ENCODE peak calls at places on chromosomes 12 and 14, in nine cellular contexts. Y is ovary; P is GM04504; X is activated naive CD8-positive, alpha-beta T cell treated with anti-CD3 and anti-CD28 coated beads, Interleukin-2, amount 50 U/mL, for 24 hours; J is KG1; W is lung; O is CD8-positive, alpha-beta T cell; K is COR-L47; Q is left lung. I is an unnamed sample.

GRCh38 chr14:98937021-98937420 is 335.0 kb downstream of the BCL11B start:
- DNase-seq in Y (no peak), O (no peak), J (no peak), W (no peak), K (no peak), P (no peak), Q (no peak), X (no peak), I (no peak)

GRCh38 chr14:65102441-65103149 is at the start of gene MAX:
- DNase-seq in Q (peak; percentile 100), P (peak; percentile 96), X (peak; percentile 97), Y (peak; percentile 96), K (peak; percentile 97), J (peak; percentile 90), O (peak; percentile 96), W (peak; percentile 99), I (peak; percentile 99)

GRCh38 chr12:49624919-49625577 is 1.7 kb downstream of the PRPF40B start:
- DNase-seq in O (no peak), Y (no peak), X (no peak), P (no peak), W (no peak), J (no peak), K (no peak), Q (no peak), I (no peak)

GRCh38 chr14:97178781-97179180 is 381.6 kb downstream of the VRK1 start:
- DNase-seq in J (no peak), Q (no peak), W (no peak), P (peak; percentile 17), Y (no peak), K (no peak), X (no peak), O (no peak), I (no peak)

GRCh38 chr12:17992002-17992656 is 97.9 kb downstream of the RERGL start:
- DNase-seq in X (peak; percentile 14), K (peak; percentile 48), P (peak; percentile 3), O (no peak), W (no peak), J (peak; percentile 2), Q (no peak), Y (no peak), I (no peak)

GRCh38 chr14:104817930-104818713 is 17.2 kb downstream of the ZBTB42 start:
- DNase-seq in W (no peak), P (no peak), X (no peak), O (no peak), Y (peak; percentile 8), K (no peak), J (no peak), Q (peak; percentile 3), I (no peak)

GRCh38 chr12:76470028-76470939 is 89.3 kb downstream of the OSBPL8 start:
- DNase-seq in J (no peak), X (no peak), O (no peak), Y (no peak), Q (no peak), W (no peak), K (no peak), P (peak; percentile 48), I (no peak)

GRCh38 chr12:59972941-59973340 is 377.1 kb downstream of the SLC16A7 start:
- DNase-seq in J (no peak), X (no peak), W (no peak), P (peak; percentile 61), K (no peak), Q (no peak), O (no peak), Y (no peak), I (no peak)

GRCh38 chr12:102169922-102170698 is 27.5 kb downstream of the PMCH start:
- DNase-seq in O (no peak), Y (no peak), Q (no peak), P (no peak), X (no peak), J (no peak), W (no peak), K (peak; percentile 36), I (no peak)

GRCh38 chr14:31256534-31257243 is 49.1 kb upstream of the HECTD1 start:
- DNase-seq in O (no peak), X (no peak), Q (no peak), J (no peak), Y (no peak), K (no peak), P (no peak), W (no peak), I (no peak)

GRCh38 chr12:109266106-109266879 is 42.8 kb downstream of the FOXN4 start:
- DNase-seq in K (no peak), X (no peak), Q (no peak), P (peak; percentile 11), W (no peak), O (no peak), J (no peak), Y (no peak), I (no peak)

GRCh38 chr12:49089831-49090773 is 4.5 kb downstream of the DHH start:
- DNase-seq in K (peak; percentile 62), Y (peak; percentile 66), P (no peak), Q (peak; percentile 85), W (no peak), O (no peak), J (no peak), X (peak; percentile 45), I (peak; percentile 88)

GRCh38 chr12:30695327-30696102 is at the start of gene IPO8:
- DNase-seq in K (peak; percentile 68), Q (peak; percentile 97), X (peak; percentile 88), O (peak; percentile 65), J (peak; percentile 24), W (peak; percentile 92), P (peak; percentile 77), Y (peak; percentile 93), I (peak; percentile 96)

GRCh38 chr14:88179725-88180124 is 143.3 kb downstream of the KCNK10 start:
- DNase-seq in Y (no peak), J (no peak), P (no peak), X (no peak), Q (no peak), W (no peak), K (no peak), O (no peak), I (no peak)

GRCh38 chr12:88419794-88420193 is 160.5 kb downstream of the KITLG start:
- DNase-seq in P (no peak), K (no peak), X (no peak), Y (no peak), W (no peak), J (no peak), O (no peak), Q (no peak), I (no peak)

GRCh38 chr12:32163596-32163995 is 56.9 kb downstream of the BICD1 start:
- DNase-seq in X (no peak), P (no peak), Y (no peak), W (no peak), J (no peak), O (no peak), K (no peak), Q (no peak), I (no peak)

GRCh38 chr12:84397279-84397678 is 515.3 kb downstream of the SLC6A15 start:
- DNase-seq in K (no peak), Q (no peak), X (no peak), W (no peak), Y (no peak), P (no peak), J (no peak), O (no peak), I (no peak)

GRCh38 chr12:4283512-4284255 is 10.1 kb downstream of the CCND2 start:
- DNase-seq in X (no peak), Q (no peak), P (no peak), J (no peak), W (no peak), O (no peak), Y (no peak), K (no peak), I (no peak)

I was measured in aorta.